ENCODE peak calls at places on chromosomes 16 and 17, in five cellular contexts. One of them, this sample, is unnamed.

GRCh38 chr16:55036371-55036821 is 105.7 kb downstream of the IRX5 start:
- DNase-seq in thoracic aorta: no peak
- DNase-seq in osteoblast: no peak
- DNase-seq in cardiac fibroblast: no peak
- DNase-seq in AG09319: no peak
- DNase-seq in this sample: no peak

GRCh38 chr16:65121870-65122723 is at the start of gene CDH11:
- DNase-seq in osteoblast: peak
- DNase-seq in cardiac fibroblast: peak
- DNase-seq in AG09319: peak
- DNase-seq in thoracic aorta: no peak
- DNase-seq in this sample: peak

GRCh38 chr17:82948957-82949356 is 109.1 kb upstream of the ZNF750 start:
- DNase-seq in osteoblast: no peak
- DNase-seq in AG09319: no peak
- DNase-seq in cardiac fibroblast: no peak
- DNase-seq in thoracic aorta: no peak
- DNase-seq in this sample: no peak

GRCh38 chr16:52407778-52408177 is 139.2 kb downstream of the TOX3 start:
- DNase-seq in thoracic aorta: no peak
- DNase-seq in cardiac fibroblast: no peak
- DNase-seq in osteoblast: no peak
- DNase-seq in AG09319: no peak
- DNase-seq in this sample: no peak

GRCh38 chr16:12896562-12896961 is 4.8 kb upstream of the SHISA9 start:
- DNase-seq in cardiac fibroblast: no peak
- DNase-seq in thoracic aorta: no peak
- DNase-seq in osteoblast: no peak
- DNase-seq in AG09319: no peak
- DNase-seq in this sample: no peak

GRCh38 chr16:56547949-56548567 is 16.8 kb upstream of the MT4 start:
- DNase-seq in osteoblast: no peak
- DNase-seq in AG09319: no peak
- DNase-seq in thoracic aorta: no peak
- DNase-seq in cardiac fibroblast: peak
- DNase-seq in this sample: no peak

GRCh38 chr16:87333101-87333500 is 15.9 kb upstream of the C16orf95 start:
- DNase-seq in cardiac fibroblast: no peak
- DNase-seq in AG09319: no peak
- DNase-seq in thoracic aorta: no peak
- DNase-seq in osteoblast: peak
- DNase-seq in this sample: no peak

GRCh38 chr17:21089933-21090888 is 36.6 kb upstream of the DHRS7B start:
- DNase-seq in thoracic aorta: no peak
- DNase-seq in cardiac fibroblast: no peak
- DNase-seq in osteoblast: peak
- DNase-seq in AG09319: no peak
- DNase-seq in this sample: no peak

GRCh38 chr17:34437188-34437587 is 74.2 kb upstream of the CCL1 start:
- DNase-seq in cardiac fibroblast: no peak
- DNase-seq in thoracic aorta: no peak
- DNase-seq in osteoblast: no peak
- DNase-seq in AG09319: no peak
- DNase-seq in this sample: no peak

GRCh38 chr16:1920727-1921155 is 2.5 kb upstream of the HS3ST6 start:
- DNase-seq in thoracic aorta: no peak
- DNase-seq in cardiac fibroblast: no peak
- DNase-seq in osteoblast: no peak
- DNase-seq in AG09319: no peak
- DNase-seq in this sample: no peak

GRCh38 chr17:79800325-79801155 is 3.7 kb upstream of the CBX8 start:
- DNase-seq in AG09319: no peak
- DNase-seq in thoracic aorta: no peak
- DNase-seq in cardiac fibroblast: peak
- DNase-seq in osteoblast: peak
- DNase-seq in this sample: no peak

GRCh38 chr16:1723450-1724147 is 17.6 kb downstream of the MAPK8IP3 start:
- DNase-seq in AG09319: no peak
- DNase-seq in thoracic aorta: no peak
- DNase-seq in cardiac fibroblast: peak
- DNase-seq in osteoblast: peak
- DNase-seq in this sample: no peak

GRCh38 chr17:44147812-44148211 is 6.1 kb downstream of the HROB start:
- DNase-seq in AG09319: no peak
- DNase-seq in osteoblast: no peak
- DNase-seq in thoracic aorta: no peak
- DNase-seq in cardiac fibroblast: no peak
- DNase-seq in this sample: no peak

GRCh38 chr17:13273744-13274295 is 256.0 kb upstream of the ELAC2 start:
- DNase-seq in cardiac fibroblast: no peak
- DNase-seq in AG09319: no peak
- DNase-seq in thoracic aorta: no peak
- DNase-seq in osteoblast: no peak
- DNase-seq in this sample: no peak

GRCh38 chr16:77788196-77789084 is at the start of gene VAT1L:
- DNase-seq in cardiac fibroblast: peak
- DNase-seq in AG09319: no peak
- DNase-seq in thoracic aorta: no peak
- DNase-seq in osteoblast: peak
- DNase-seq in this sample: no peak

GRCh38 chr16:81376880-81377279 is 62.1 kb downstream of the GAN start:
- DNase-seq in AG09319: no peak
- DNase-seq in osteoblast: no peak
- DNase-seq in cardiac fibroblast: no peak
- DNase-seq in thoracic aorta: no peak
- DNase-seq in this sample: no peak

GRCh38 chr16:48053346-48053745 is 102.4 kb downstream of the ABCC12 start:
- DNase-seq in osteoblast: no peak
- DNase-seq in thoracic aorta: no peak
- DNase-seq in AG09319: no peak
- DNase-seq in cardiac fibroblast: peak
- DNase-seq in this sample: no peak

GRCh38 chr16:67598527-67598926 is 36.2 kb downstream of the CTCF start:
- DNase-seq in osteoblast: no peak
- DNase-seq in AG09319: peak
- DNase-seq in thoracic aorta: no peak
- DNase-seq in cardiac fibroblast: peak
- DNase-seq in this sample: no peak

GRCh38 chr17:67108411-67108810 is 64.1 kb downstream of the CACNG1 start:
- DNase-seq in AG09319: no peak
- DNase-seq in cardiac fibroblast: no peak
- DNase-seq in thoracic aorta: no peak
- DNase-seq in osteoblast: no peak
- DNase-seq in this sample: no peak

GRCh38 chr17:76434870-76435269 is 18.1 kb downstream of the UBE2O start:
- DNase-seq in thoracic aorta: no peak
- DNase-seq in cardiac fibroblast: no peak
- DNase-seq in AG09319: no peak
- DNase-seq in osteoblast: no peak
- DNase-seq in this sample: no peak

GRCh38 chr16:20519231-20519630 is 56.9 kb downstream of the ACSM2B start:
- DNase-seq in osteoblast: no peak
- DNase-seq in cardiac fibroblast: no peak
- DNase-seq in AG09319: no peak
- DNase-seq in thoracic aorta: no peak
- DNase-seq in this sample: no peak

GRCh38 chr17:80970044-80970761 is 21.4 kb upstream of the CHMP6 start:
- DNase-seq in AG09319: no peak
- DNase-seq in thoracic aorta: no peak
- DNase-seq in osteoblast: peak
- DNase-seq in cardiac fibroblast: peak
- DNase-seq in this sample: no peak

GRCh38 chr17:10792156-10792555 is 11.7 kb downstream of the TMEM238L start:
- DNase-seq in AG09319: no peak
- DNase-seq in thoracic aorta: no peak
- DNase-seq in cardiac fibroblast: no peak
- DNase-seq in osteoblast: no peak
- DNase-seq in this sample: no peak

GRCh38 chr17:2936351-2936750 is 127.1 kb downstream of the OR1D5 start:
- DNase-seq in cardiac fibroblast: no peak
- DNase-seq in osteoblast: peak
- DNase-seq in AG09319: no peak
- DNase-seq in thoracic aorta: no peak
- DNase-seq in this sample: no peak

GRCh38 chr17:2939714-2940351 is 123.6 kb downstream of the OR1D5 start:
- DNase-seq in cardiac fibroblast: no peak
- DNase-seq in osteoblast: peak
- DNase-seq in thoracic aorta: no peak
- DNase-seq in AG09319: no peak
- DNase-seq in this sample: no peak

GRCh38 chr17:2936771-2937321 is 126.6 kb downstream of the OR1D5 start:
- DNase-seq in AG09319: no peak
- DNase-seq in cardiac fibroblast: no peak
- DNase-seq in thoracic aorta: no peak
- DNase-seq in osteoblast: peak
- DNase-seq in this sample: no peak

GRCh38 chr17:2935622-2936021 is 127.8 kb downstream of the OR1D5 start:
- DNase-seq in cardiac fibroblast: no peak
- DNase-seq in thoracic aorta: no peak
- DNase-seq in osteoblast: peak
- DNase-seq in AG09319: no peak
- DNase-seq in this sample: no peak

GRCh38 chr17:2937331-2938003 is 125.9 kb downstream of the OR1D5 start:
- DNase-seq in cardiac fibroblast: peak
- DNase-seq in osteoblast: peak
- DNase-seq in AG09319: no peak
- DNase-seq in thoracic aorta: no peak
- DNase-seq in this sample: no peak
- TF ChIP-seq CTCF in cardiac fibroblast: peak
- TF ChIP-seq CTCF in osteoblast: peak
- TF ChIP-seq CTCF in AG09319: peak
- TF ChIP-seq CTCF in thoracic aorta: no peak
- TF ChIP-seq CTCF in this sample: no peak

GRCh38 chr17:58520843-58521430 is 6.5 kb upstream of the MTMR4 start:
- DNase-seq in AG09319: no peak
- DNase-seq in osteoblast: peak
- DNase-seq in thoracic aorta: no peak
- DNase-seq in cardiac fibroblast: peak
- DNase-seq in this sample: no peak
- TF ChIP-seq CTCF in AG09319: peak
- TF ChIP-seq CTCF in osteoblast: peak
- TF ChIP-seq CTCF in thoracic aorta: peak
- TF ChIP-seq CTCF in cardiac fibroblast: peak
- TF ChIP-seq CTCF in this sample: peak

GRCh38 chr16:72612718-72613117 is 435.2 kb downstream of the ZFHX3 start:
- DNase-seq in cardiac fibroblast: no peak
- DNase-seq in thoracic aorta: no peak
- DNase-seq in AG09319: no peak
- DNase-seq in osteoblast: no peak
- DNase-seq in this sample: no peak

GRCh38 chr16:72604375-72604774 is 432.4 kb upstream of the PMFBP1 start:
- DNase-seq in thoracic aorta: no peak
- DNase-seq in cardiac fibroblast: no peak
- DNase-seq in osteoblast: no peak
- DNase-seq in AG09319: no peak
- DNase-seq in this sample: no peak

GRCh38 chr16:72612271-72612670 is 435.7 kb downstream of the ZFHX3 start:
- DNase-seq in thoracic aorta: no peak
- DNase-seq in osteoblast: no peak
- DNase-seq in cardiac fibroblast: peak
- DNase-seq in AG09319: no peak
- DNase-seq in this sample: no peak

DNA sequence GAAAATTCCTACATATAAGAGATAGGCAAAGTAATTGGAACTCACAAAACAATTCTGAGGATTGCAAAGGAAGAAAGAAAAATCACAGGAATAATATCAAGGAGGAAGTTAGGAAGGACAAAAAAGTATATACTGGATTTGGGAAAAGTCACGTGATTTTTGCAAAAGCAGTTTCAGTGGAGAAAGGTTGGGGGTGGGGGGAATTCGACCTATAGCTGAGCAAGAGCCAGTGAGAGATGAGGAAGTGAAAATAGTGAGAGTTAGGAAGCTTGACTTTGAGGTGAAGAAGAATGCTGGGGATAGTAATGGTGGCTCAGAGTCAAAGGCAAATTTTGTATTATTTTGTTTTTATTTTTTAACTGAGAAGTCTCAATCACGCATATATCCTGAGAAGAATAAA is 438.0 kb upstream of the PMFBP1 start:
- DNase-seq in osteoblast: no peak
- DNase-seq in AG09319: no peak
- DNase-seq in thoracic aorta: no peak
- DNase-seq in cardiac fibroblast: no peak
- DNase-seq in this sample: no peak
- TF ChIP-seq CTCF in osteoblast: no peak
- TF ChIP-seq CTCF in AG09319: no peak
- TF ChIP-seq CTCF in thoracic aorta: no peak
- TF ChIP-seq CTCF in cardiac fibroblast: no peak
- TF ChIP-seq CTCF in this sample: no peak

GRCh38 chr17:29844339-29845048 is 85.5 kb downstream of the SSH2 start:
- DNase-seq in thoracic aorta: no peak
- DNase-seq in osteoblast: no peak
- DNase-seq in AG09319: no peak
- DNase-seq in cardiac fibroblast: peak
- DNase-seq in this sample: no peak
- TF ChIP-seq CTCF in thoracic aorta: no peak
- TF ChIP-seq CTCF in osteoblast: no peak
- TF ChIP-seq CTCF in AG09319: no peak
- TF ChIP-seq CTCF in cardiac fibroblast: no peak
- TF ChIP-seq CTCF in this sample: no peak

DNA sequence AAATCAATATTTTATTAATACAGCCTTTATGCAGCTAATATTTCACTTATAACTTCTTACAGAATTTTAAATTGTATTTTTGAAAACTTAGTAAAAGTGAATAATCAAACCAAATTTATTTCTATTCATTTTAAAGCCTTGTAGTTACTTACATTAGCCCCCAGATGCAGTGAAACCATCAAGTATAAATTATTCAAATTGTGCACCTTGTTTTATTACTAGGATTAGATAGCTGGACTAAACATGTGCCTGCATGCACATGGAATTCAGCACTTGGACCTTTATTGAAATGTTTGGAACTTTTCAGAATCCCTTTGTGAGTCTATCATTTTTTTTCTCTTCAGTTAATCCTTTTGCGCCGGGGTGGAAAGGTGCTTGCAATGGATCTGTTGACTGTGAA is 4.7 kb downstream of the ZPBP2 start:
- DNase-seq in AG09319: no peak
- DNase-seq in thoracic aorta: no peak
- DNase-seq in osteoblast: no peak
- DNase-seq in cardiac fibroblast: peak
- DNase-seq in this sample: peak
- TF ChIP-seq CTCF in AG09319: no peak
- TF ChIP-seq CTCF in thoracic aorta: peak
- TF ChIP-seq CTCF in osteoblast: peak
- TF ChIP-seq CTCF in cardiac fibroblast: peak
- TF ChIP-seq CTCF in this sample: peak

This sample was measured in AG09309.